ENCODE peak calls at places on chromosomes 2 and 18, in four cellular contexts. H is fibroblast of mammary gland, N is fibroblast of villous mesenchyme, D is A549. K is an unnamed sample.

GRCh38 chr2:240396623-240397541 is 38.6 kb upstream of the GPC1 start:
- DNase-seq in D (no peak), H (no peak), N (peak; percentile 40), K (no peak)

GRCh38 chr18:74596959-74597661 is 560 bp upstream of the ZNF407 start:
- DNase-seq in H (peak; percentile 62), N (peak; percentile 86), D (peak; percentile 18), K (no peak)

GRCh38 chr2:206480161-206480560 is 36.8 kb downstream of the ADAM23 start:
- DNase-seq in H (peak; percentile 27), D (no peak), N (no peak), K (no peak)

GRCh38 chr2:36633470-36634092 is 35.6 kb upstream of the FEZ2 start:
- DNase-seq in D (no peak), N (peak; percentile 35), H (peak; percentile 61), K (no peak)

GRCh38 chr2:30266051-30266621 is 34.8 kb downstream of the LBH start:
- DNase-seq in D (no peak), H (no peak), N (no peak), K (no peak)

GRCh38 chr18:48943333-48943732 is 7.4 kb downstream of the SMAD7 start:
- DNase-seq in H (no peak), N (no peak), D (no peak), K (no peak)

GRCh38 chr18:9683418-9684396 is 24.4 kb upstream of the RAB31 start:
- DNase-seq in H (peak; percentile 85), D (no peak), N (peak; percentile 88), K (no peak)

GRCh38 chr2:134181219-134181618 is 72.7 kb upstream of the MGAT5 start:
- DNase-seq in H (no peak), D (no peak), N (no peak), K (no peak)

GRCh38 chr2:20291106-20291564 is 59.5 kb downstream of the PUM2 start:
- DNase-seq in D (peak; percentile 93), H (peak; percentile 84), N (peak; percentile 80), K (peak; percentile 44)

GRCh38 chr2:157839162-157839801 is 36.8 kb downstream of the ACVR1 start:
- DNase-seq in H (peak; percentile 70), D (no peak), N (peak; percentile 69), K (no peak)

GRCh38 chr18:46622999-46623398 is 34.0 kb downstream of the LOXHD1 start:
- DNase-seq in D (no peak), H (peak; percentile 28), N (peak; percentile 6), K (no peak)

GRCh38 chr2:25073025-25073424 is 31.1 kb downstream of the EFR3B start:
- DNase-seq in D (no peak), N (no peak), H (no peak), K (no peak)

GRCh38 chr2:204205548-204205947 is 269.0 kb downstream of the ICOS start:
- DNase-seq in D (no peak), H (no peak), N (no peak), K (no peak)

GRCh38 chr2:159936471-159936870 is 125.9 kb downstream of the PLA2R1 start:
- DNase-seq in D (peak; percentile 14), H (no peak), N (no peak), K (no peak)

GRCh38 chr2:138269726-138270125 is 231.8 kb upstream of the SPOPL start:
- DNase-seq in N (no peak), D (no peak), H (no peak), K (no peak)

GRCh38 chr2:240293865-240294461 is 141.5 kb upstream of the GPC1 start:
- DNase-seq in H (no peak), N (no peak), D (no peak), K (no peak)

GRCh38 chr2:199471443-199472057 is 13.8 kb upstream of the SATB2 start:
- DNase-seq in D (no peak), N (peak; percentile 25), H (peak; percentile 49), K (no peak)

GRCh38 chr2:23523651-23524260 is 138.8 kb downstream of the KLHL29 start:
- DNase-seq in H (peak; percentile 68), D (no peak), N (peak; percentile 13), K (no peak)

GRCh38 chr2:101063352-101063751 is 61.3 kb downstream of the RPL31 start:
- DNase-seq in H (peak; percentile 76), D (no peak), N (peak; percentile 71), K (no peak)

GRCh38 chr2:33240178-33240577 is 236.3 kb upstream of the RASGRP3 start:
- DNase-seq in D (no peak), H (peak; percentile 74), N (peak; percentile 73), K (peak; percentile 79)

GRCh38 chr2:42722328-42723190 is 41.4 kb downstream of the OXER1 start:
- DNase-seq in N (peak; percentile 95), D (no peak), H (peak; percentile 86), K (peak; percentile 42)

GRCh38 chr18:48290162-48290926 is 118.8 kb downstream of the ZBTB7C start:
- DNase-seq in H (no peak), D (no peak), N (no peak), K (no peak)

GRCh38 chr2:149167941-149168340 is 129.4 kb downstream of the LYPD6B start:
- DNase-seq in D (no peak), H (no peak), N (no peak), K (no peak)

GRCh38 chr2:148658807-148659722 is 14.5 kb downstream of the EPC2 start:
- DNase-seq in D (no peak), N (peak; percentile 81), H (peak; percentile 77), K (peak; percentile 11)

GRCh38 chr2:1935476-1935875 is 191.2 kb upstream of the PXDN start:
- DNase-seq in N (no peak), H (no peak), D (no peak), K (no peak)

GRCh38 chr2:160407393-160408204 is 86.0 kb downstream of the RBMS1 start:
- DNase-seq in D (peak; percentile 38), H (no peak), N (peak; percentile 66), K (no peak)

GRCh38 chr18:34956663-34957062 is 84.5 kb upstream of the MAPRE2 start:
- DNase-seq in D (no peak), H (peak; percentile 31), N (peak; percentile 65), K (peak; percentile 21)

GRCh38 chr2:9753276-9753600 is 90.0 kb upstream of the TAF1B start:
- DNase-seq in N (peak; percentile 75), D (peak; percentile 88), H (peak; percentile 97), K (peak; percentile 58)

DNA sequence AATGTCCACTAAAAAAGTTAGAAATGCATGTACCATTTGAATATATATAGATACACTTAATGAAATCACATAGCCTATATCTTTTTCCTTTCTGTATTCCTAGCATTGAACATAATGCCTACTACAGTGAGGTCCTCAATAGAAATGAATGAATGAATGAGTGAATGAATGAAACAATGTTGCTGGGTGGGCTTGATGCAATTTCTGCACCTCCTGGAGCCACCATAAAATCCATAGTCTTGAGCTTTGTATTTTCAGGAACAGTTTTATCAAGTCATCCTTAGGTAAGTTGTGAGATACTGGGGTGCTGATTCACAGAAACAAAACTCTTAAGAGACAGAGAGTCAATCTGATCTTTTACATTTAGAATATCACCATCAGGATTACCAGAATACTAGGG is 3.3 kb downstream of the CFAP53 start:
- DNase-seq in N (no peak), D (no peak), H (no peak), K (no peak)
- H3K4me3 ChIP-seq in N (no peak overlapping the region), D (no peak overlapping the region), H (no peak overlapping the region), K (no peak overlapping the region)

GRCh38 chr2:71932780-71933466 is 214.7 kb downstream of the CYP26B1 start:
- DNase-seq in D (no peak), H (no peak), N (no peak), K (no peak)
- H3K4me3 ChIP-seq in D (no peak overlapping the region), H (no peak overlapping the region), N (no peak overlapping the region), K (no peak overlapping the region)

DNA sequence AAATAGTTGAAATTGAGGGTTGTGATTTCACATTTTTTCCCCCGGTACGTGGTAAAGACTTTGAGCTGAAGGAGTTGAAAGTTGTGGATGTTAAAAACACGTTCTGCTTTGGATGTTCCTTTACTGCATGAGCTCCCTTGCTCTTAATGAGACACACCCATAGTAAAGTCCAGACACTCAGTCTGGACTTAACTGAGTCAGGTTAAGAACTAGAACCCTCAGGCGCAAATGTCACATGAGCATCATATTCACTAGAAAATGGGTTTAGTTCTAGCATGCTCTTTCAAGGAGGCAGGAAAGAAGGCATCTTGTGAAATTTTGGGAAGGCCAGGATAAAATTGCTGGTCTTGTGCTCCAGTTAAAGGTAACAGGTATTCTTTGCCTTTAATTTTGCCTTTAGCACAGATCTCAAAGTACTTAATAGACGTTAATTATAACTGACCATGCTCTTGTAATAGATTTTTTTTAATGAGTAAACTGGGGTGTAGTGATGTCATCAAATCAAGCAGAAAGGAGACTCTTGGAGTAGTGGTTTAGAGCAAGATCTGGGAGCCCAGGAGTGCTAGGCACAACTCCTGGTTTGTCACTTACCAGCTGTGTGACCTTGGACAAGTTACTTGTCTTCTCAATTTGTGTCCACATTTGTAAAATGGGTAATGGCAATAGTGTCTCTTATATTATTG is 20.6 kb downstream of the ITGA6 start:
- DNase-seq in D (no peak), N (no peak), H (no peak), K (no peak)
- H3K4me3 ChIP-seq in D (no peak overlapping the region), N (no peak overlapping the region), H (no peak overlapping the region), K (no peak overlapping the region)

DNA sequence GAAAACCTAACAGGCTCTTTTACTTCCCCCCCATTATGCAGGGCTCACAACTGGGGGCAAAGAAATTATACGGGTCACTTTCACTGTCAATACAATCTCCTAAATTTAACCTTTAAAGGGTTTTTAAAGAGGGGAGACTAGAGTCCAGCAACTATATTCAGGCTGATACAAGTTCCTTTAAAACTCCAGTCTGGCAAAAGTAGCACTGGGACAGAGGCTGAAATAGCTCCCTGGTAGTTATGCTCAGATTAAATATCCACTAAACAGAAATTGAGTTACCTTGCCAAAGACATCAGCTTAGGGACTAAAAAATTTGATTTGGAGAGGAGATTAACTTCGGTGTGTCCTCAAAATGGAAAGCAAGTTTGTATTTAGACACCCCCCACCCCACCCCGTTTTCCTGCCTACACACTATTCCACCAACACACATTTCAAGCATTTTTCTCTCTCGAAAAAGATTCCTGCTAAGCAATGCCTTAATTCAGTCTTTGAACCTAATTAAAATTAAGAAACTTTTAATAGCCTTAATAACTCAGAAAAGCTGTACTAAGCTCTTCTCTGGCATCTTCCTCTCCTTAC is 127.2 kb downstream of the OSBPL1A start:
- DNase-seq in N (no peak), H (peak; percentile 6), D (no peak), K (no peak)
- H3K4me3 ChIP-seq in N (peak overlapping the region; percentile 62), H (peak overlapping the region; percentile 71), D (peak overlapping the region; percentile 80), K (peak overlapping the region; percentile 82)

GRCh38 chr18:11035814-11036213 is 113.6 kb downstream of the PIEZO2 start:
- DNase-seq in H (no peak), D (no peak), N (no peak), K (no peak)

GRCh38 chr18:11033503-11033902 is 115.9 kb downstream of the PIEZO2 start:
- DNase-seq in D (no peak), N (no peak), H (no peak), K (no peak)

GRCh38 chr18:11031966-11032365 is 117.4 kb downstream of the PIEZO2 start:
- DNase-seq in H (no peak), N (no peak), D (no peak), K (no peak)

GRCh38 chr18:11037841-11038240 is 111.5 kb downstream of the PIEZO2 start:
- DNase-seq in N (no peak), H (no peak), D (no peak), K (no peak)

GRCh38 chr18:11034816-11035215 is 114.6 kb downstream of the PIEZO2 start:
- DNase-seq in H (peak; percentile 26), D (no peak), N (peak; percentile 25), K (no peak)
- H3K4me3 ChIP-seq in H (no peak overlapping the region), D (no peak overlapping the region), N (no peak overlapping the region), K (no peak overlapping the region)

K was measured in AG04450.